ENCODE peak calls at places on chromosomes 16 and 17, in four cellular contexts. I is stimulated activated CD8-positive, alpha-beta memory T cell treated with anti-CD3 and anti-CD28 coated beads, Interleukin-7, amount 100 ng/mL, for 4 hours; D is naive thymus-derived CD8-positive, alpha-beta T cell; U is tibial artery. B is an unnamed sample.
A peak's percentile ranks its signal among the peaks of the same experiment; 100 is the strongest.

GRCh38 chr16:1809281-1809801 is 15.8 kb upstream of the IGFALS start:
- DNase-seq in D (no peak), I (no peak), U (no peak), B (no peak)

GRCh38 chr17:43905400-43905984 is 1.8 kb downstream of the MPP2 start:
- DNase-seq in D (no peak), I (no peak), U (no peak), B (no peak)

GRCh38 chr17:2730764-2731353 is 18.6 kb downstream of the CCDC92B start:
- DNase-seq in I (no peak), D (no peak), U (no peak), B (no peak)

GRCh38 chr16:74842413-74842812 is 67.8 kb upstream of the FA2H start:
- DNase-seq in I (no peak), D (no peak), U (no peak), B (no peak)

GRCh38 chr17:21357696-21358095 is 18.5 kb upstream of the KCNJ12 start:
- DNase-seq in D (no peak), I (no peak), U (no peak), B (no peak)

GRCh38 chr16:30998852-30999761 is 11.3 kb downstream of the STX1B start:
- DNase-seq in D (no peak), U (no peak), I (no peak), B (no peak)

GRCh38 chr16:82544378-82544777 is 82.4 kb upstream of the CDH13 start:
- DNase-seq in D (no peak), I (no peak), U (no peak), B (no peak)

GRCh38 chr17:64334851-64335250 is 55.8 kb downstream of the PECAM1 start:
- DNase-seq in D (no peak), U (no peak), I (no peak), B (no peak)

GRCh38 chr16:3938843-3939624 is 58.5 kb upstream of the CREBBP start:
- DNase-seq in U (peak; percentile 70), I (peak; percentile 52), D (peak; percentile 69), B (no peak)

GRCh38 chr16:21656795-21657768 is 4.7 kb upstream of the IGSF6 start:
- DNase-seq in U (no peak), D (peak; percentile 76), I (peak; percentile 23), B (no peak)

GRCh38 chr16:23691483-23692189 is 12.9 kb downstream of the PLK1 start:
- DNase-seq in D (no peak), I (no peak), U (no peak), B (no peak)

GRCh38 chr17:77690271-77691161 is 268.0 kb upstream of the TNRC6C start:
- DNase-seq in I (no peak), U (peak; percentile 59), D (no peak), B (no peak)

GRCh38 chr16:31505483-31505882 is 2.7 kb downstream of the RUSF1 start:
- DNase-seq in D (no peak), I (no peak), U (no peak), B (no peak)

GRCh38 chr16:88924834-88925539 is 52.0 kb downstream of the CBFA2T3 start:
- DNase-seq in U (no peak), I (no peak), D (no peak), B (no peak)

GRCh38 chr17:7213895-7214299 is 5.7 kb downstream of the DLG4 start:
- DNase-seq in I (no peak), D (no peak), U (no peak), B (no peak)

GRCh38 chr16:30567160-30567990 is 4.1 kb downstream of the ZNF688 start:
- DNase-seq in I (peak; percentile 51), D (no peak), U (no peak), B (no peak)

GRCh38 chr17:54736573-54736972 is 164.1 kb upstream of the TOM1L1 start:
- DNase-seq in D (no peak), I (no peak), U (no peak), B (no peak)

GRCh38 chr16:88437367-88437964 is 15.6 kb upstream of the ZFPM1 start:
- DNase-seq in U (no peak), D (peak; percentile 54), I (peak; percentile 50), B (peak; percentile 58)

GRCh38 chr16:75099075-75099667 is 17.4 kb downstream of the LDHD start:
- DNase-seq in I (no peak), D (no peak), U (no peak), B (no peak)

GRCh38 chr17:28871056-28871579 is 16.3 kb downstream of the ERAL1 start:
- DNase-seq in I (no peak), U (no peak), D (peak; percentile 47), B (no peak)

GRCh38 chr16:21037736-21038135 is 112.9 kb downstream of the DNAH3 start:
- DNase-seq in I (no peak), U (no peak), D (no peak), B (no peak)

GRCh38 chr17:58314706-58315015 is 13.9 kb downstream of the TSPOAP1 start:
- DNase-seq in D (no peak), I (no peak), U (no peak), B (no peak)

GRCh38 chr17:79983456-79983855 is 52.2 kb downstream of the TBC1D16 start:
- DNase-seq in D (no peak), U (peak; percentile 54), I (no peak), B (no peak)

GRCh38 chr17:78746263-78746948 is 35.7 kb downstream of the CYTH1 start:
- DNase-seq in D (no peak), I (no peak), U (no peak), B (no peak)

GRCh38 chr17:13520899-13521572 is 80.7 kb downstream of the HS3ST3A1 start:
- DNase-seq in I (no peak), U (no peak), D (no peak), B (no peak)

GRCh38 chr17:37826497-37827115 is 81.7 kb upstream of the HNF1B start:
- DNase-seq in U (peak; percentile 74), D (no peak), I (no peak), B (no peak)

GRCh38 chr16:59204589-59204988 is 470.5 kb upstream of the GOT2 start:
- DNase-seq in D (no peak), U (no peak), I (no peak), B (no peak)

GRCh38 chr16:57299009-57299718 is 14.7 kb upstream of the PLLP start:
- DNase-seq in I (no peak), U (peak; percentile 80), D (no peak), B (peak; percentile 63)

GRCh38 chr17:18158022-18158600 is 25.5 kb upstream of the ALKBH5 start:
- DNase-seq in D (peak; percentile 87), U (peak; percentile 94), I (peak; percentile 90), B (peak; percentile 97)